ENCODE peak calls at places on chromosomes 4 and X, in nine cellular contexts. Y is naive thymus-derived CD8-positive, alpha-beta T cell; I is NCI-H1930; U is amniotic stem cell; H is COR-L47; L is immature natural killer cell; N is activated CD4-positive, alpha-beta T cell treated with anti-CD3 and anti-CD28 coated beads, Interleukin-2, amount 50 U/mL, for 1 hour; T is D341Med; F is OCI-M1. E is an unnamed sample.

GRCh38 chr4:24067781-24068193 is 177.9 kb upstream of the PPARGC1A start:
- DNase-seq in U (no peak), H (peak), F (no peak), L (no peak), I (no peak), T (no peak), Y (no peak), N (no peak), E (no peak)

GRCh38 chr4:159487284-159487747 is 384.4 kb downstream of the RAPGEF2 start:
- DNase-seq in Y (peak), L (peak), N (no peak), U (peak), F (peak), T (peak), H (peak), I (peak), E (no peak)

GRCh38 chrX:69121321-69122000 is 43.8 kb downstream of the PJA1 start:
- DNase-seq in N (no peak), H (no peak), L (no peak), T (peak), I (no peak), F (no peak), Y (no peak), U (no peak), E (no peak)

GRCh38 chrX:129650821-129651510 is 3.8 kb downstream of the APLN start:
- DNase-seq in T (no peak), L (no peak), Y (no peak), U (no peak), F (no peak), N (no peak), I (no peak), H (no peak), E (no peak)

GRCh38 chrX:13088155-13088485 is 43.7 kb upstream of the FAM9C start:
- DNase-seq in L (peak), H (no peak), U (no peak), Y (no peak), T (no peak), I (no peak), N (no peak), F (no peak), E (no peak)

GRCh38 chr4:65007841-65008439 is 598.7 kb upstream of the TECRL start:
- DNase-seq in T (peak), F (peak), L (no peak), N (no peak), H (peak), Y (no peak), U (no peak), I (peak), E (no peak)

GRCh38 chr4:54784188-54784671 is 126.5 kb downstream of the KIT start:
- DNase-seq in I (no peak), U (peak), Y (no peak), T (no peak), H (no peak), N (no peak), F (no peak), L (no peak), E (peak)

GRCh38 chr4:87046111-87046510 is 111.3 kb downstream of the AFF1 start:
- DNase-seq in I (no peak), U (no peak), H (no peak), Y (no peak), N (no peak), F (no peak), L (no peak), T (no peak), E (no peak)

GRCh38 chrX:109934434-109934833 is 68.5 kb upstream of the TMEM164 start:
- DNase-seq in Y (no peak), U (no peak), T (no peak), H (no peak), L (no peak), N (no peak), F (no peak), I (no peak), E (no peak)

GRCh38 chr4:122010610-122011009 is 58.8 kb upstream of the TRPC3 start:
- DNase-seq in T (no peak), F (no peak), H (peak), I (no peak), L (no peak), N (no peak), Y (no peak), U (no peak), E (no peak)

GRCh38 chr4:2794707-2795557 is 2.0 kb downstream of the SH3BP2 start:
- DNase-seq in H (no peak), N (no peak), T (no peak), Y (no peak), F (peak), U (no peak), L (no peak), I (no peak), E (no peak)

GRCh38 chr4:54516556-54517215 is 141.1 kb upstream of the KIT start:
- DNase-seq in Y (no peak), T (no peak), N (no peak), L (no peak), U (no peak), H (no peak), F (no peak), I (no peak), E (no peak)

GRCh38 chr4:163810757-163811156 is 316.3 kb downstream of the TMA16 start:
- DNase-seq in U (no peak), H (no peak), L (no peak), I (no peak), Y (no peak), F (no peak), T (no peak), N (no peak), E (no peak)

GRCh38 chrX:7120578-7121219 is 26.8 kb upstream of the STS start:
- DNase-seq in T (no peak), N (no peak), F (peak), I (no peak), L (no peak), H (peak), U (no peak), Y (no peak), E (no peak)

GRCh38 chr4:94826206-94826605 is 68.5 kb downstream of the BMPR1B start:
- DNase-seq in H (peak), T (no peak), F (no peak), U (no peak), I (no peak), Y (no peak), N (no peak), L (no peak), E (no peak)

GRCh38 chr4:47668810-47669408 is 169.0 kb downstream of the CORIN start:
- DNase-seq in N (peak), U (peak), L (peak), H (peak), F (peak), T (peak), I (no peak), Y (peak), E (no peak)

GRCh38 chr4:184316821-184317220 is 99.1 kb upstream of the ENPP6 start:
- DNase-seq in Y (no peak), U (no peak), H (no peak), N (no peak), F (no peak), T (no peak), I (no peak), L (no peak), E (no peak)

GRCh38 chr4:140188975-140189374 is 35.0 kb upstream of the MAML3 start:
- DNase-seq in Y (no peak), N (no peak), H (no peak), L (no peak), T (no peak), U (no peak), I (no peak), F (no peak), E (no peak)